ENCODE peak calls at places on chromosomes 7 and 10, in four cellular contexts. F, I, P and N are unnamed samples.
A peak's percentile ranks its signal among the peaks of the same experiment; 100 is the strongest.

GRCh38 chr10:44864042-44864436 is 47.1 kb upstream of the TMEM72 start:
- DNase-seq in F (no peak), I (peak; percentile 58), P (no peak), N (peak; percentile 49)

GRCh38 chr7:33200282-33200681 is 70.9 kb downstream of the BBS9 start:
- DNase-seq in F (no peak), I (no peak), P (no peak), N (no peak)

GRCh38 chr7:96269246-96269994 is 52.5 kb downstream of the SLC25A13 start:
- DNase-seq in F (no peak), I (no peak), P (no peak), N (no peak)

GRCh38 chr7:22894585-22894984 is 71.9 kb upstream of the TOMM7 start:
- DNase-seq in F (no peak), I (no peak), P (no peak), N (no peak)

GRCh38 chr7:141355057-141355456 is 196.2 kb upstream of the AGK start:
- DNase-seq in F (no peak), I (no peak), P (no peak), N (no peak)

GRCh38 chr10:77857272-77857671 is 69.3 kb downstream of the DLG5 start:
- DNase-seq in F (no peak), I (no peak), P (no peak), N (peak; percentile 71)

GRCh38 chr10:52276982-52277381 is 37.1 kb upstream of the DKK1 start:
- DNase-seq in F (no peak), I (no peak), P (no peak), N (no peak)

GRCh38 chr7:134891262-134892001 is 94.9 kb upstream of the AGBL3 start:
- DNase-seq in F (no peak), I (peak; percentile 82), P (peak; percentile 64), N (peak; percentile 75)

GRCh38 chr10:121624778-121625330 is 26.6 kb upstream of the FGFR2 start:
- DNase-seq in F (no peak), I (no peak), P (no peak), N (no peak)

GRCh38 chr10:70891636-70892035 is 3.3 kb upstream of the PCBD1 start:
- DNase-seq in F (no peak), I (no peak), P (no peak), N (no peak)

GRCh38 chr7:8781166-8781565 is 347.8 kb downstream of the NXPH1 start:
- DNase-seq in F (no peak), I (no peak), P (no peak), N (no peak)

GRCh38 chr10:71014021-71014782 is 125.8 kb upstream of the PCBD1 start:
- DNase-seq in F (no peak), I (no peak), P (no peak), N (no peak)

GRCh38 chr7:20194586-20194985 is 22.6 kb downstream of the MACC1 start:
- DNase-seq in F (no peak), I (no peak), P (no peak), N (no peak)

GRCh38 chr7:155803418-155804376 is 8.6 kb downstream of the SHH start:
- DNase-seq in F (no peak), I (peak; percentile 50), P (peak; percentile 61), N (peak; percentile 62)

GRCh38 chr7:31027161-31027965 is 24.7 kb upstream of the ADCYAP1R1 start:
- DNase-seq in F (no peak), I (peak; percentile 40), P (peak; percentile 12), N (peak; percentile 70)

GRCh38 chr7:30912454-30912985 is 867 bp downstream of the AQP1 start:
- DNase-seq in F (no peak), I (no peak), P (no peak), N (no peak)

GRCh38 chr7:46352335-46352954 is 431.4 kb upstream of the IGFBP3 start:
- DNase-seq in F (peak; percentile 67), I (peak; percentile 42), P (peak; percentile 65), N (peak; percentile 79)

GRCh38 chr10:101694674-101695403 is at the start of gene FBXW4:
- DNase-seq in F (peak; percentile 57), I (peak; percentile 74), P (peak; percentile 67), N (peak; percentile 89)

GRCh38 chr10:131021967-131022366 is 289.6 kb downstream of the TCERG1L start:
- DNase-seq in F (no peak), I (no peak), P (no peak), N (no peak)

GRCh38 chr10:93081296-93081695 is 7.6 kb downstream of the CYP26A1 start:
- DNase-seq in F (no peak), I (no peak), P (no peak), N (no peak)

GRCh38 chr10:69439350-69439739 is 11.9 kb upstream of the TSPAN15 start:
- DNase-seq in F (no peak), I (no peak), P (no peak), N (no peak)

GRCh38 chr10:72084094-72084459 is 4.3 kb downstream of the SPOCK2 start:
- DNase-seq in F (no peak), I (no peak), P (no peak), N (no peak)

GRCh38 chr10:12910835-12911234 is 90.7 kb downstream of the CCDC3 start:
- DNase-seq in F (no peak), I (no peak), P (no peak), N (no peak)

GRCh38 chr7:20152057-20152456 is 65.1 kb downstream of the MACC1 start:
- DNase-seq in F (no peak), I (no peak), P (no peak), N (no peak)

GRCh38 chr10:95445837-95446347 is 115.3 kb downstream of the SORBS1 start:
- DNase-seq in F (peak; percentile 85), I (no peak), P (peak; percentile 53), N (peak; percentile 94)

GRCh38 chr10:29980084-29980483 is 79.3 kb downstream of the JCAD start:
- DNase-seq in F (no peak), I (no peak), P (no peak), N (no peak)

GRCh38 chr7:157932498-157933218 is 595.9 kb downstream of the DNAJB6 start:
- DNase-seq in F (peak; percentile 59), I (no peak), P (no peak), N (no peak)

GRCh38 chr7:138584696-138585095 is 116.5 kb downstream of the SVOPL start:
- DNase-seq in F (no peak), I (no peak), P (no peak), N (no peak)

GRCh38 chr10:78401882-78402367 is 368.3 kb downstream of the RPS24 start:
- DNase-seq in F (no peak), I (no peak), P (no peak), N (no peak)

GRCh38 chr10:107686095-107686494 is 521.6 kb upstream of the SORCS1 start:
- DNase-seq in F (no peak), I (no peak), P (no peak), N (no peak)

GRCh38 chr7:158137516-158138328 is 449.9 kb downstream of the PTPRN2 start:
- DNase-seq in F (no peak), I (no peak), P (no peak), N (no peak)

GRCh38 chr7:108973075-108973474 is 403.4 kb downstream of the DNAJB9 start:
- DNase-seq in F (no peak), I (no peak), P (peak; percentile 11), N (peak; percentile 7)

GRCh38 chr10:117214401-117214800 is 17.1 kb downstream of the KCNK18 start:
- DNase-seq in F (peak; percentile 9), I (no peak), P (no peak), N (no peak)

GRCh38 chr7:117741962-117742361 is 131.3 kb downstream of the CTTNBP2 start:
- DNase-seq in F (no peak), I (no peak), P (no peak), N (no peak)